ENCODE peak calls at places on chromosomes 6 and 20, in ten cellular contexts. B is tibial artery, Z is mesenchymal stem cell, Q is ovary, M is IMR-90, A is thyroid gland, N is hepatocyte, I is iPS DF 6.9, O is cardiac muscle cell, K is stomach. Y is an unnamed sample. For H3K4me1, the result is how much of the 10 kb centered on the place peaks cover.

GRCh38 chr20:1951436-1952115 is 42.3 kb downstream of the PDYN start:
- DNase-seq in B (no peak), Z (no peak), Q (no peak), M (no peak), A (no peak), N (no peak), I (no peak), O (no peak), K (peak), Y (no peak)

GRCh38 chr20:62832951-62833391 is 16.1 kb downstream of the COL9A3 start:
- DNase-seq in B (no peak), Z (no peak), Q (no peak), M (no peak), A (peak), N (no peak), I (no peak), O (no peak), K (peak), Y (peak)

GRCh38 chr20:19193349-19193748 is 19.1 kb upstream of the SLC24A3 start:
- DNase-seq in B (no peak), Z (no peak), Q (no peak), M (no peak), A (no peak), N (no peak), I (no peak), O (no peak), K (no peak), Y (no peak)

GRCh38 chr6:159074866-159075265 is 30.1 kb upstream of the TAGAP start:
- DNase-seq in B (no peak), Z (no peak), Q (no peak), M (no peak), A (no peak), N (no peak), I (no peak), O (no peak), K (no peak), Y (no peak)

GRCh38 chr6:89580997-89581666 is 57.4 kb downstream of the LYRM2 start:
- DNase-seq in B (no peak), Z (no peak), Q (no peak), M (no peak), A (no peak), N (no peak), I (no peak), O (no peak), K (no peak), Y (no peak)

GRCh38 chr6:140684776-140685550 is 1310.5 kb upstream of the CITED2 start:
- DNase-seq in B (no peak), Z (no peak), Q (no peak), M (no peak), A (no peak), N (no peak), I (no peak), O (no peak), K (no peak), Y (no peak)

GRCh38 chr6:32149932-32150920 is 1.5 kb downstream of the PRRT1 start:
- DNase-seq in B (no peak), Z (no peak), Q (peak), M (no peak), A (no peak), N (no peak), I (no peak), O (no peak), K (no peak), Y (no peak)

GRCh38 chr6:132369526-132369925 is 31.7 kb downstream of the MOXD1 start:
- DNase-seq in B (no peak), Z (peak), Q (no peak), M (peak), A (no peak), N (no peak), I (no peak), O (no peak), K (no peak), Y (no peak)

GRCh38 chr20:14055127-14055742 is 59.9 kb downstream of the MACROD2 start:
- DNase-seq in B (no peak), Z (peak), Q (no peak), M (peak), A (no peak), N (peak), I (peak), O (peak), K (no peak), Y (peak)

GRCh38 chr6:11096109-11096508 is 2.5 kb downstream of the SMIM13 start:
- DNase-seq in B (no peak), Z (peak), Q (no peak), M (peak), A (peak), N (peak), I (no peak), O (peak), K (no peak), Y (no peak)
- H3K4me3 ChIP-seq in B (no peak), Z (no peak), Q (no peak), M (no peak), A (no peak), N (no peak), I (no peak), O (no peak), K (no peak), Y (no peak)

GRCh38 chr6:98827295-98828159 is 6.8 kb upstream of the POU3F2 start:
- DNase-seq in B (no peak), Z (no peak), Q (no peak), M (no peak), A (no peak), N (no peak), I (no peak), O (peak), K (no peak), Y (no peak)
- H3K4me1 ChIP-seq in B (under half), Z (under half), Q (under half), M (under half), A (under half), N (under half), I (under half), O (under half), K (under half), Y (under half)

GRCh38 chr20:57795347-57795697 is 85.5 kb upstream of the PMEPA1 start:
- DNase-seq in B (no peak), Z (no peak), Q (no peak), M (peak), A (no peak), N (no peak), I (no peak), O (no peak), K (no peak), Y (peak)

GRCh38 chr20:57795977-57796560 is 86.3 kb upstream of the PMEPA1 start:
- DNase-seq in B (no peak), Z (no peak), Q (no peak), M (no peak), A (no peak), N (no peak), I (no peak), O (no peak), K (no peak), Y (no peak)

GRCh38 chr20:57801046-57801445 is 91.2 kb upstream of the PMEPA1 start:
- DNase-seq in B (no peak), Z (no peak), Q (no peak), M (no peak), A (no peak), N (no peak), I (no peak), O (no peak), K (no peak), Y (no peak)

GRCh38 chr20:57794600-57795346 is 85.0 kb upstream of the PMEPA1 start:
- DNase-seq in B (no peak), Z (no peak), Q (peak), M (peak), A (no peak), N (no peak), I (no peak), O (no peak), K (no peak), Y (peak)

DNA sequence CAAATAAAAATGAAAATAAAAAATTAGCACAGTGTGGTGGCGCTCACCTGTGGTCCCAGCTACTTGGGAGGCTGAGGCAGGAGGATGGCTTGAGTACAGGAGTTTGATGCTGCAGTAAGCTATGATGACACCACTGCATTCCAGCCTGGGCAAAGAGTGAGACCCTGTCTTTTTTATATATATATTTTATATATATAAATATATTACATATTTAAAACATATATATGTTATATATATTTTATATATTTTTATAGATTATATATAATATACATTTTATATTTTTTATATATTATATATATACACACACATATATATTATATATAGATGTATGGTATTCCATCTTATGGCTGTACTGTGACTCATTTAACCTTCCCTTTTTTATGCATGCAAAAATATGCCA is 87.6 kb upstream of the PMEPA1 start:
- DNase-seq in B (no peak), Z (no peak), Q (no peak), M (no peak), A (no peak), N (no peak), I (no peak), O (no peak), K (no peak), Y (no peak)
- H3K4me3 ChIP-seq in B (no peak), Z (no peak), Q (no peak), M (no peak), A (no peak), N (no peak), I (no peak), O (no peak), K (no peak), Y (no peak)

DNA sequence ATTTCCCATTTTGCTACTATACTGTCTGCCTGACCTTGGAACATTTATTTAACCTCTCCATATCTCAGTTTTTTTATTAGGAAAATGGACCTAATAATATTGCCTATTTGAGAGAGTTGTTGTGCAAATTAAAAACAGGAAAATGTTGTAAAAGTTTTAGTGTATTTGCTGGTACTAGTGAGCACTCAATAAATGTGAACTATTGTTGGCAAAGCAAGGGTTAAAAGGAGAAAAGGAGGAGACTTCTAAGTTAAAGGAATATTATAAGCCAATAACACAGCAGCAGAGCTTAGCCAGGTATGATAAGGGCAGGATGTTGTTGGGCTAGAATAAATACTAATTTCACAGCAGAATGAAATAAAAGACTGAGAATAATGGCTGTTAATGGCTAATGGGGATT is 211.9 kb upstream of the FUT9 start:
- DNase-seq in B (no peak), Z (no peak), Q (no peak), M (no peak), A (no peak), N (no peak), I (no peak), O (no peak), K (no peak), Y (no peak)
- H3K4me1 ChIP-seq in B (under half), Z (under half), Q (under half), M (under half), A (under half), N (under half), I (under half), O (under half), K (under half), Y (under half)

GRCh38 chr6:35594503-35595186 is 81.9 kb upstream of the TULP1 start:
- DNase-seq in B (no peak), Z (no peak), Q (no peak), M (no peak), A (no peak), N (no peak), I (no peak), O (no peak), K (no peak), Y (no peak)

GRCh38 chr6:35592178-35592577 is 79.5 kb upstream of the TULP1 start:
- DNase-seq in B (no peak), Z (no peak), Q (no peak), M (no peak), A (no peak), N (no peak), I (no peak), O (no peak), K (no peak), Y (no peak)

GRCh38 chr6:35600659-35601125 is 88.0 kb upstream of the TULP1 start:
- DNase-seq in B (no peak), Z (peak), Q (no peak), M (no peak), A (no peak), N (no peak), I (no peak), O (no peak), K (no peak), Y (no peak)

GRCh38 chr6:35599761-35600658 is 87.3 kb upstream of the TULP1 start:
- DNase-seq in B (no peak), Z (no peak), Q (no peak), M (peak), A (no peak), N (no peak), I (no peak), O (no peak), K (no peak), Y (no peak)

GRCh38 chr6:35596448-35597442 is 84.0 kb upstream of the TULP1 start:
- DNase-seq in B (no peak), Z (peak), Q (no peak), M (peak), A (no peak), N (peak), I (no peak), O (no peak), K (no peak), Y (no peak)
- H3K4me3 ChIP-seq in B (no peak), Z (no peak), Q (no peak), M (no peak), A (no peak), N (no peak), I (no peak), O (no peak), K (no peak), Y (no peak)

GRCh38 chr20:36848677-36849076 is 27.3 kb upstream of the TLDC2 start:
- DNase-seq in B (no peak), Z (no peak), Q (no peak), M (no peak), A (no peak), N (no peak), I (no peak), O (no peak), K (no peak), Y (no peak)

GRCh38 chr20:36847710-36848040 is 28.3 kb upstream of the TLDC2 start:
- DNase-seq in B (no peak), Z (peak), Q (no peak), M (peak), A (no peak), N (no peak), I (no peak), O (no peak), K (no peak), Y (no peak)

GRCh38 chr20:36850759-36851158 is 25.2 kb upstream of the TLDC2 start:
- DNase-seq in B (no peak), Z (no peak), Q (no peak), M (no peak), A (no peak), N (no peak), I (no peak), O (no peak), K (no peak), Y (no peak)

GRCh38 chr20:36848078-36848660 is 27.8 kb upstream of the TLDC2 start:
- DNase-seq in B (peak), Z (peak), Q (no peak), M (peak), A (no peak), N (peak), I (no peak), O (peak), K (no peak), Y (no peak)

DNA sequence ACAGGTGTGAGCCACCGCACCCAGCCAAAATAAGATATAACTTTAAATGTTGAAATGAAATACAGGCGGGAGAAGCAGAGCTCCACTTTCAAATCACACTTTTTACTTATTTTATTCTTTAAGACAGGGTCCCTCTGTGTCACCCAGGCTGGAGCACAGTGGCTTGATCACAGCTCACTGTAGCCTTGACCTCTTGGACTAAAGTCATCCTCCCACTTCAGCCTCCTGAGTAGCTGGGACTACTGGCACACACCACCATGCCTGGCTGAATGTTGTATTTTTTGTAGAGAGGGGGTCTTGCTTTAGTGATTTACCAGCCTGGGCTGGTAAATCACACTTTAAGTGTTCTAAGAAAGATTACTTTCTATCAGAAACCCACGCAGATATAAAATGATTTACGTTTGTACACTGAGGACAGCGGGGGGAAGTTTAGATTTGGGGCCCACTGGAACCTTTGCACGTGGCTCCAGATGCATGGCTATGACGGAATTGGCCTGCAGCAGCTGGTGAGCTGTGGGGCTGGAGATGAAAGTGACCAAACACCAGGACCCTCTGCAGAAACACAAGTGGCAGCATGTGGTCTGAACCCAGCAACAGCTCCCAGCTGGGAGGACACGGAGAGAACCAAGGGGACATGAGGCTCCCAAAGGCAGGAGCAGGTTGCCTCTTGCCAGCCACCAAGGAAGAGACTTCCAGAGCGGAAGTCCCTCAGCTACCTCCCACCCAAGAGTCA is 26.4 kb upstream of the TLDC2 start:
- DNase-seq in B (no peak), Z (no peak), Q (no peak), M (no peak), A (no peak), N (no peak), I (no peak), O (no peak), K (no peak), Y (no peak)
- H3K4me1 ChIP-seq in B (half or more), Z (under half), Q (under half), M (under half), A (half or more), N (under half), I (under half), O (under half), K (under half), Y (under half)

GRCh38 chr6:112330071-112330876 is 16.9 kb upstream of the RFPL4B start:
- DNase-seq in B (no peak), Z (peak), Q (no peak), M (peak), A (no peak), N (no peak), I (no peak), O (no peak), K (no peak), Y (peak)
- H3K4me3 ChIP-seq in B (no peak), Z (no peak), Q (no peak), M (no peak), A (no peak), N (no peak), I (no peak), O (no peak), K (no peak), Y (no peak)

Y was measured in SJCRH30.